ENCODE peak calls at places on chromosomes 3 and 15, in six cellular contexts. A is cardiac muscle cell; V is H54; E is HCEC 1CT; L is uterus; H is stimulated activated CD8-positive, alpha-beta memory T cell treated with anti-CD3 and anti-CD28 coated beads, Interleukin-7, amount 100 ng/mL, for 1 hour. C is an unnamed sample.

GRCh38 chr15:52417957-52418356 is 110.7 kb downstream of the MYO5A start:
- DNase-seq in A (no peak), V (no peak), H (no peak), E (no peak), L (no peak), C (no peak)

GRCh38 chr15:72782993-72783562 is 480 bp downstream of the ADPGK start:
- DNase-seq in L (peak; percentile 46), V (peak; percentile 19), A (no peak), E (peak; percentile 20), H (peak; percentile 8), C (no peak)

GRCh38 chr3:137163241-137163916 is 205.6 kb downstream of the IL20RB start:
- DNase-seq in A (peak; percentile 61), V (no peak), E (no peak), L (peak; percentile 20), H (no peak), C (no peak)

GRCh38 chr15:98957655-98958054 is 49.9 kb downstream of the PGPEP1L start:
- DNase-seq in E (no peak), A (no peak), V (no peak), L (no peak), H (no peak), C (no peak)

GRCh38 chr15:84911879-84912660 is 27.6 kb downstream of the SLC28A1 start:
- DNase-seq in E (peak; percentile 96), H (no peak), V (peak; percentile 71), L (peak; percentile 97), A (no peak), C (no peak)

GRCh38 chr15:101482526-101483371 is 6.8 kb downstream of the PCSK6 start:
- DNase-seq in H (no peak), E (no peak), V (no peak), L (no peak), A (no peak), C (no peak)

GRCh38 chr3:47406762-47407149 is 25.9 kb downstream of the PTPN23 start:
- DNase-seq in V (no peak), E (no peak), H (no peak), A (no peak), L (no peak), C (no peak)

GRCh38 chr15:79089890-79090486 is 592 bp downstream of the RASGRF1 start:
- DNase-seq in A (no peak), E (no peak), L (no peak), H (no peak), V (no peak), C (no peak)

GRCh38 chr15:25246641-25247417 is 192.0 kb downstream of the UBE3A start:
- DNase-seq in L (no peak), E (no peak), V (no peak), H (no peak), A (no peak), C (no peak)

GRCh38 chr3:14143826-14144225 is 19.0 kb downstream of the TMEM43 start:
- DNase-seq in E (peak; percentile 89), A (no peak), H (no peak), V (peak; percentile 49), L (peak; percentile 79), C (no peak)

GRCh38 chr3:124037332-124037731 is 45.4 kb upstream of the ROPN1 start:
- DNase-seq in E (no peak), H (no peak), V (no peak), L (no peak), A (no peak), C (no peak)

GRCh38 chr3:159418571-159419526 is 569.8 kb upstream of the IL12A start:
- DNase-seq in V (peak; percentile 16), E (peak; percentile 79), A (no peak), H (no peak), L (no peak), C (no peak)

GRCh38 chr15:83064859-83065258 is 2.2 kb downstream of the BTBD1 start:
- DNase-seq in A (no peak), H (no peak), V (no peak), E (peak; percentile 54), L (no peak), C (no peak)

GRCh38 chr15:33191641-33192040 is 2.9 kb downstream of the FMN1 start:
- DNase-seq in V (no peak), H (no peak), E (no peak), L (no peak), A (no peak), C (no peak)

GRCh38 chr3:126912027-126912422 is 70.9 kb upstream of the PLXNA1 start:
- DNase-seq in H (no peak), A (no peak), V (no peak), L (no peak), E (no peak), C (no peak)

GRCh38 chr3:29515451-29515850 is 234.6 kb downstream of the RBMS3 start:
- DNase-seq in L (no peak), A (no peak), H (no peak), V (peak; percentile 18), E (peak; percentile 68), C (no peak)

GRCh38 chr3:9473496-9473895 is 76.1 kb downstream of the SETD5 start:
- DNase-seq in V (no peak), L (no peak), E (no peak), A (no peak), H (no peak), C (no peak)

GRCh38 chr3:45140392-45140791 is 5.8 kb downstream of the CDCP1 start:
- DNase-seq in A (no peak), E (no peak), H (no peak), V (no peak), L (no peak), C (no peak)

GRCh38 chr3:39350714-39351113 is 21.2 kb downstream of the CCR8 start:
- DNase-seq in E (no peak), V (no peak), L (no peak), A (no peak), H (no peak), C (no peak)